ENCODE peak calls at places on chromosome 6, in seven cellular contexts. Z is endothelial cell of umbilical vein, W is adrenal gland, M is IMR-90, L is gastrocnemius medialis, B is Peyer's patch, X is tibial nerve. I is an unnamed sample.

GRCh38 chr6:121526282-121526681 is 90.8 kb downstream of the GJA1 start:
- DNase-seq in B (no peak), X (no peak), Z (no peak), L (no peak), W (no peak), M (no peak), I (no peak)

GRCh38 chr6:40924832-40925231 is 114.2 kb downstream of the UNC5CL start:
- DNase-seq in M (no peak), X (no peak), L (no peak), Z (no peak), W (no peak), B (no peak), I (no peak)

GRCh38 chr6:150204705-150205472 is 62.0 kb downstream of the PPP1R14C start:
- DNase-seq in M (no peak), L (peak; percentile 85), Z (no peak), X (no peak), B (no peak), W (no peak), I (no peak)

GRCh38 chr6:110180228-110181008 is at the start of gene CDC40:
- DNase-seq in B (peak; percentile 71), X (peak; percentile 51), L (peak; percentile 42), Z (no peak), W (peak; percentile 69), M (no peak), I (no peak)

GRCh38 chr6:87731818-87732661 is 30.0 kb upstream of the AKIRIN2 start:
- DNase-seq in L (peak; percentile 97), B (peak; percentile 59), W (peak; percentile 85), M (peak; percentile 86), X (peak; percentile 97), Z (peak; percentile 88), I (no peak)

GRCh38 chr6:155782320-155782730 is 326.7 kb upstream of the NOX3 start:
- DNase-seq in Z (peak; percentile 98), W (no peak), B (no peak), X (no peak), L (no peak), M (peak; percentile 99), I (no peak)

GRCh38 chr6:105431226-105431625 is 28.3 kb upstream of the PREP start:
- DNase-seq in L (no peak), M (peak; percentile 68), X (peak; percentile 57), W (no peak), Z (peak; percentile 73), B (no peak), I (no peak)

GRCh38 chr6:15297895-15298590 is 52.2 kb downstream of the JARID2 start:
- DNase-seq in X (no peak), Z (no peak), L (no peak), M (no peak), W (no peak), B (no peak), I (no peak)

GRCh38 chr6:130852844-130853554 is 25.8 kb downstream of the SMLR1 start:
- DNase-seq in L (no peak), B (no peak), Z (no peak), W (no peak), M (no peak), X (no peak), I (no peak)

GRCh38 chr6:71420693-71421328 is 132.2 kb downstream of the OGFRL1 start:
- DNase-seq in M (peak; percentile 94), L (peak; percentile 98), Z (peak; percentile 97), W (peak; percentile 94), B (peak; percentile 66), X (peak; percentile 91), I (peak; percentile 4)

GRCh38 chr6:90905351-90905750 is 318.5 kb upstream of the MAP3K7 start:
- DNase-seq in B (no peak), Z (no peak), W (no peak), X (no peak), L (no peak), M (no peak), I (no peak)

GRCh38 chr6:136415351-136416005 is 125.8 kb upstream of the BCLAF1 start:
- DNase-seq in W (no peak), X (peak; percentile 17), M (peak; percentile 11), L (no peak), Z (no peak), B (no peak), I (no peak)

GRCh38 chr6:51182884-51183283 is 364.2 kb downstream of the TFAP2B start:
- DNase-seq in Z (no peak), X (no peak), L (no peak), B (no peak), M (no peak), W (no peak), I (no peak)

GRCh38 chr6:43644940-43645612 is at the start of gene RSPH9:
- DNase-seq in B (peak; percentile 73), L (peak; percentile 38), M (peak; percentile 44), W (peak; percentile 63), X (peak; percentile 42), Z (peak; percentile 48), I (no peak)

GRCh38 chr6:42367353-42368011 is 84.2 kb downstream of the TRERF1 start:
- DNase-seq in W (no peak), X (no peak), B (peak; percentile 68), M (peak; percentile 60), L (no peak), Z (no peak), I (no peak)

GRCh38 chr6:6892706-6893601 is 214.8 kb upstream of the RREB1 start:
- DNase-seq in W (no peak), M (no peak), Z (no peak), L (peak; percentile 93), X (no peak), B (no peak), I (no peak)
- H3K4me1 ChIP-seq in W (peaks cover 39% of the 10 kb centered on the region), M (no peaks in the 10 kb centered on the region), Z (no peaks in the 10 kb centered on the region), L (peaks cover 44% of the 10 kb centered on the region), X (no peaks in the 10 kb centered on the region), B (no peaks in the 10 kb centered on the region), I (peaks cover 15% of the 10 kb centered on the region)

GRCh38 chr6:31114970-31115849 is 610 bp downstream of the PSORS1C1 start:
- DNase-seq in Z (peak; percentile 51), B (no peak), M (peak; percentile 42), X (no peak), W (no peak), L (no peak), I (no peak)

GRCh38 chr6:31118178-31118577 is 2.1 kb downstream of the CDSN start:
- DNase-seq in M (no peak), W (no peak), X (no peak), L (no peak), B (no peak), Z (no peak), I (no peak)

GRCh38 chr6:31114540-31114876 is at the start of gene PSORS1C1:
- DNase-seq in Z (peak; percentile 86), B (no peak), L (peak; percentile 83), X (peak; percentile 66), M (peak; percentile 95), W (peak; percentile 77), I (no peak)

GRCh38 chr6:31115941-31116560 is 1.5 kb downstream of the PSORS1C1 start:
- DNase-seq in W (no peak), L (no peak), X (no peak), Z (no peak), B (no peak), M (no peak), I (no peak)

DNA sequence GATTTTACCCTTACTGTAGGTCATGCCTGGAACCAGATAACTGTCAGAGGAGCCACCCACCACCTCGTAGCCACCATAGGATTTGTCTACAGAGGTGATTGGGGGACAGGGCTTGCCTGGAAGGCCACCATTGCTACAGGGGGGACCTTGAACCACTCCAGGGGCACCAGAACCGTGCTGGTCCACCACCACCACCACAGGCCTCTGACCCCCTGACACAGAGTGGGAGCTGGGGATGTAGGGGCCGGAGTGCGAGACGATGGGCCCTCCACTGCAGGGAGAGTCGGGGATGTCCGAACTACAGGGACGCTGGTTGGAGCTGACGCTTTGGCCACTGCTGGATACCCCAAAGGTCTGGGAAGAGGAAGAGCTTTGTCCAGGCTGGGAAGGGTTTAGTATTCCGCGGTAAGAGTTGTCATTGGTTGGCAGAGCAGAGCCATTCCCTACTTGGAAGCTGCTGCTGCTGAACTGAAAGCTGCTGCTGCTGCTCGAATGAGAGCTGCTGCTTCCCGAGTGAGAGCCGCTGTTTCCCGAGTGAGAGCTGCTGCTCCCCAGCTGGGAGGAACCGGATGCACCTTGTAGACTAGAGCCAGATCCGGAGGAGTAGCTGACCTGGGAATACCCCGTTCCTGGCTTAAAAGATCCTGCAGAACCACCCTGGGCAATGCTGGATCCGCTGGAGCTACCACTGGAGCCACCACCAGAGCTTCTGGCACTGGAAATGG is 2.2 kb downstream of the PSORS1C1 start:
- DNase-seq in Z (peak; percentile 23), X (peak; percentile 23), M (no peak), L (no peak), W (no peak), B (no peak), I (no peak)
- TF ChIP-seq CTCF in Z (no peak), X (no peak), M (no peak), L (no peak), W (no peak), B (no peak), I (no peak)

DNA sequence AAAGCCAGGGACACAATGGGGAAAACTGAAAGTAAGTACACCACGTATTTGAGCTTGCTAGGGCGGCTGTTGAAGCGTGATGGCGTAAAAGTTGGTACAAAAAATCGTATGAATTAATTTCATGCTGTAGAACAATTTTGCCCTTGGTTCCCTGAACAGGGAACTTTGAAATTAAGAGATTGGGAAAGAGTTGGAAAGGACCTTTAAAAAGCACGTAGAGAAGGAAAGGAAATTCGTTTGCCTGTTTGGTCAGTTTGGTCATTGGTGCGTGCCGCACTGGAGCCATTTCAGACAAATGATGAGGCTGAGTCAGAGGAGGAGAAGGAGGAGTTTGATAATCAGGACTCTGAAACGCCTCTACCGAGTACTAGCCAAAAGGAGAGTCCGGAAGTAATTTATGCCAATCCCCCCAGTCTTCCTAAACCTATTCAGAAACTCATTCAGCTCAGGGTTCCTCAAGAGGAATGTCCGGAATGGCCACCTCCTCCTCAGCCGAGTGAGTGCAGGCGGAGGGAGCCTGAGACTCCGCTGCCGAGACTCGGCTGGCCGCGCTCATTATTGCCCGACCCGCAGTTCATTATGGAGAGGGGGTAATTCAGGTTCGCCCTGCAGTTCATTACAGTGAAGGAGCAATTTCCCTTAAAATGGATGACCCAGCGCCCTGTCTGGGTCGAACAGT is 59.2 kb upstream of the PRSS16 start:
- DNase-seq in B (peak; percentile 42), W (peak; percentile 61), M (peak; percentile 84), L (peak; percentile 27), X (peak; percentile 51), Z (peak; percentile 73), I (no peak)
- TF ChIP-seq POLR2A in B (peak; percentile 29), W (no peak), M (peak; percentile 53), L (no peak), X (no peak), Z (no peak), I (no peak)

GRCh38 chr6:24903681-24904080 is 32.1 kb downstream of the RIPOR2 start:
- DNase-seq in L (no peak), M (no peak), Z (no peak), X (no peak), W (no peak), B (no peak), I (no peak)
- H3K4me1 ChIP-seq in L (peaks cover 65% of the 10 kb centered on the region), M (peaks cover 13% of the 10 kb centered on the region), Z (no peaks in the 10 kb centered on the region), X (no peaks in the 10 kb centered on the region), W (peaks cover 13% of the 10 kb centered on the region), B (no peaks in the 10 kb centered on the region), I (peaks cover 4% of the 10 kb centered on the region)

DNA sequence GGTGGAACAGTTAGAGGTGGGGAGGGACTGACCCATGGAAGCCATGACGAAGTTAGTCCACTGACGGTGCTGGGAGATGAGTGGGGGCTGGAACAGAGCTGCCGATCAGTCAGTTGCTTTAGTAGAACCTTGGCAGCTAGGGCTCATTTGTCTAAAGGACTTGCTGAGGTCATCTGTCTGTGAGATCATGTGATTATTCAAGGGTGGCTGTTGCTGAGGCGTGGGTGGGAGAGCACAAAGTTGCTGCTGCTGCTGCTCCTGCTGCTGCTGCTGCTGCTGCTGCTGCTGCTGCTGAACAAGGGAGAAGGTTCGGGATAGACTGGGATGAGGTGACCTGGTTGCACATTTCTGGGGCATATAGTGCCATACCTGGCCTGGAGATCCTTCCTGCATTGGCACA is 840.6 kb downstream of the HACE1 start:
- DNase-seq in X (no peak), L (no peak), M (no peak), W (no peak), B (no peak), Z (no peak), I (no peak)
- TF ChIP-seq CTCF in X (no peak), L (no peak), M (no peak), W (no peak), B (no peak), Z (no peak), I (no peak)

I was measured in esophagus squamous epithelium.